ENCODE peak calls at places on chromosomes 11 and 22, in eight cellular contexts. P is activated T-cell treated with anti-CD3 and anti-CD28 coated beads for 1 hour, J is cardiac fibroblast, O is amniotic stem cell, B is T1000, C is GDM1, K is fibroblast of lung, F is iris pigment epithelial cell. Q is an unnamed sample.

GRCh38 chr11:35287491-35287890 is 131.9 kb downstream of the SLC1A2 start:
- DNase-seq in B (no peak), J (no peak), O (no peak), P (no peak), C (no peak), K (no peak), F (no peak), Q (no peak)

GRCh38 chr11:74949748-74950127 is 672 bp downstream of the SPCS2 start:
- DNase-seq in P (no peak), J (peak; percentile 27), F (no peak), B (no peak), C (no peak), O (no peak), K (no peak), Q (no peak)

GRCh38 chr11:27234043-27234668 is 128.9 kb downstream of the CCDC34 start:
- DNase-seq in K (peak; percentile 82), B (peak; percentile 70), C (no peak), J (peak; percentile 93), P (no peak), O (peak; percentile 57), F (peak; percentile 97), Q (no peak)

GRCh38 chr11:12166299-12167092 is 56.1 kb downstream of the MICAL2 start:
- DNase-seq in F (no peak), B (no peak), K (no peak), C (no peak), J (no peak), P (no peak), O (no peak), Q (no peak)

GRCh38 chr11:662689-663274 is 25.7 kb downstream of the DRD4 start:
- DNase-seq in K (peak; percentile 64), B (no peak), C (no peak), O (no peak), J (peak; percentile 74), F (peak; percentile 51), P (peak; percentile 22), Q (no peak)

GRCh38 chr22:40410272-40410671 is 39.9 kb downstream of the SGSM3 start:
- DNase-seq in O (no peak), P (no peak), J (no peak), B (peak; percentile 51), C (no peak), F (no peak), K (no peak), Q (no peak)

GRCh38 chr11:110429614-110430266 is at the start of gene FDX1:
- DNase-seq in J (peak; percentile 88), C (peak; percentile 83), B (peak; percentile 50), O (peak; percentile 55), P (peak; percentile 72), K (peak; percentile 76), F (peak; percentile 87), Q (peak; percentile 82)

GRCh38 chr11:100328626-100329340 is 358.3 kb upstream of the ARHGAP42 start:
- DNase-seq in B (peak; percentile 52), F (peak; percentile 14), P (no peak), O (no peak), K (peak; percentile 1), J (no peak), C (no peak), Q (no peak)

GRCh38 chr11:72578051-72578450 is 96.2 kb downstream of the PDE2A start:
- DNase-seq in F (no peak), K (no peak), P (no peak), J (no peak), B (no peak), C (no peak), O (no peak), Q (no peak)

GRCh38 chr11:125874556-125875124 is 12.8 kb upstream of the HYLS1 start:
- DNase-seq in O (peak; percentile 43), B (peak; percentile 21), C (peak; percentile 26), J (peak; percentile 86), K (peak; percentile 80), P (peak; percentile 17), F (peak; percentile 67), Q (no peak)

GRCh38 chr11:61966673-61967176 is 709 bp downstream of the FTH1 start:
- DNase-seq in K (no peak), P (peak; percentile 16), F (peak; percentile 60), O (no peak), B (no peak), C (no peak), J (peak; percentile 52), Q (peak; percentile 12)

GRCh38 chr22:24069721-24070120 is 58.6 kb downstream of the CABIN1 start:
- DNase-seq in K (no peak), J (no peak), B (no peak), C (no peak), P (no peak), O (no peak), F (no peak), Q (no peak)

GRCh38 chr22:36221799-36222751 is 17.3 kb downstream of the APOL2 start:
- DNase-seq in B (no peak), F (peak; percentile 40), C (no peak), J (peak; percentile 53), O (no peak), P (peak; percentile 45), K (peak; percentile 48), Q (no peak)

GRCh38 chr11:19595840-19596751 is 116.5 kb upstream of the NAV2 start:
- DNase-seq in B (peak; percentile 37), P (no peak), F (peak; percentile 84), K (peak; percentile 93), C (no peak), O (peak; percentile 89), J (peak; percentile 81), Q (no peak)

Q was measured in activated CD8-positive, alpha-beta memory T cell treated with anti-CD3 and anti-CD28 coated beads for 48 hours.